ENCODE peak calls at places on chromosomes 4 and X, in nine cellular contexts. H is substantia nigra; C is lower lobe of right lung; K is activated CD4-positive, alpha-beta T cell treated with anti-CD3 and anti-CD28 coated beads for 4 hours; Q is NCI-H1092; W is retina; U is SK-N-MC; P is NCI-H345; I is KBM-7. Z is an unnamed sample.
A peak's percentile ranks its signal among the peaks of the same experiment; 100 is the strongest.

GRCh38 chr4:112287258-112287873 is 1.7 kb upstream of the TIFA start:
- DNase-seq in H (no peak), C (no peak), K (no peak), Q (no peak), W (no peak), U (no peak), P (no peak), I (no peak), Z (no peak)

GRCh38 chrX:136623400-136623799 is 24.6 kb upstream of the CD40LG start:
- DNase-seq in H (no peak), C (no peak), K (no peak), Q (no peak), W (no peak), U (no peak), P (no peak), I (no peak), Z (no peak)

GRCh38 chrX:149365061-149365460 is 140.0 kb downstream of the IDS start:
- DNase-seq in H (no peak), C (no peak), K (no peak), Q (no peak), W (no peak), U (no peak), P (no peak), I (no peak), Z (no peak)

GRCh38 chr4:92447265-92447905 is 143.6 kb downstream of the GRID2 start:
- DNase-seq in H (no peak), C (no peak), K (no peak), Q (no peak), W (no peak), U (no peak), P (peak; percentile 0), I (no peak), Z (no peak)

GRCh38 chr4:16001484-16001858 is 38.5 kb upstream of the FGFBP2 start:
- DNase-seq in H (no peak), C (peak; percentile 56), K (peak; percentile 14), Q (peak; percentile 13), W (peak; percentile 76), U (no peak), P (peak; percentile 30), I (peak; percentile 73), Z (peak; percentile 36)

GRCh38 chr4:25030283-25031076 is at the start of gene LGI2:
- DNase-seq in H (no peak), C (peak; percentile 55), K (no peak), Q (peak; percentile 40), W (peak; percentile 39), U (no peak), P (peak; percentile 42), I (no peak), Z (peak; percentile 44)

GRCh38 chr4:89303177-89303576 is 4.4 kb downstream of the GPRIN3 start:
- DNase-seq in H (no peak), C (peak; percentile 51), K (peak; percentile 47), Q (peak; percentile 46), W (no peak), U (no peak), P (no peak), I (no peak), Z (no peak)

GRCh38 chr4:187908079-187908501 is 87.5 kb upstream of the ZFP42 start:
- DNase-seq in H (no peak), C (no peak), K (no peak), Q (no peak), W (no peak), U (no peak), P (no peak), I (no peak), Z (no peak)

GRCh38 chr4:126775485-126776106 is 857.2 kb upstream of the INTU start:
- DNase-seq in H (no peak), C (no peak), K (no peak), Q (no peak), W (no peak), U (no peak), P (no peak), I (no peak), Z (no peak)

GRCh38 chrX:50108264-50108663 is 92.5 kb downstream of the AKAP4 start:
- DNase-seq in H (no peak), C (no peak), K (no peak), Q (no peak), W (no peak), U (no peak), P (no peak), I (no peak), Z (no peak)

GRCh38 chr4:160276785-160277325 is 1174.0 kb downstream of the RAPGEF2 start:
- DNase-seq in H (no peak), C (no peak), K (no peak), Q (no peak), W (no peak), U (no peak), P (no peak), I (no peak), Z (no peak)

Z was measured in NCI-H774.